ENCODE peak calls at places on chromosomes 4 and X, in seven cellular contexts. One of them, this sample, is unnamed.

GRCh38 chrX:17560385-17560784 is 176.9 kb upstream of the SCML1 start:
- ATAC-seq in HCT116: peak
- ATAC-seq in Panc1: no peak
- ATAC-seq in HepG2: no peak
- ATAC-seq in GM23338: no peak
- ATAC-seq in upper lobe of left lung: no peak
- ATAC-seq in K562: no peak
- ATAC-seq in this sample: no peak

GRCh38 chr4:26326791-26327190 is 6.0 kb downstream of the RBPJ start:
- ATAC-seq in HCT116: peak
- ATAC-seq in Panc1: no peak
- ATAC-seq in HepG2: no peak
- ATAC-seq in GM23338: no peak
- ATAC-seq in upper lobe of left lung: no peak
- ATAC-seq in K562: no peak
- ATAC-seq in this sample: no peak

GRCh38 chrX:53317365-53318069 is 36.1 kb upstream of the IQSEC2 start:
- ATAC-seq in HCT116: peak
- ATAC-seq in Panc1: peak
- ATAC-seq in HepG2: peak
- ATAC-seq in GM23338: peak
- ATAC-seq in upper lobe of left lung: peak
- ATAC-seq in K562: peak
- ATAC-seq in this sample: peak

GRCh38 chrX:124231454-124231853 is 101.0 kb upstream of the TEX13D start:
- ATAC-seq in HCT116: no peak
- ATAC-seq in Panc1: no peak
- ATAC-seq in HepG2: no peak
- ATAC-seq in GM23338: peak
- ATAC-seq in upper lobe of left lung: no peak
- ATAC-seq in K562: no peak
- ATAC-seq in this sample: no peak

GRCh38 chr4:186068581-186069402 is at the start of gene TLR3:
- ATAC-seq in HCT116: peak
- ATAC-seq in Panc1: peak
- ATAC-seq in HepG2: peak
- ATAC-seq in GM23338: peak
- ATAC-seq in upper lobe of left lung: peak
- ATAC-seq in K562: no peak
- ATAC-seq in this sample: peak

GRCh38 chr4:70793626-70794025 is 46.1 kb downstream of the GRSF1 start:
- ATAC-seq in HCT116: no peak
- ATAC-seq in Panc1: no peak
- ATAC-seq in HepG2: no peak
- ATAC-seq in GM23338: no peak
- ATAC-seq in upper lobe of left lung: no peak
- ATAC-seq in K562: no peak
- ATAC-seq in this sample: no peak

GRCh38 chrX:24676403-24677024 is 17.2 kb upstream of the POLA1 start:
- ATAC-seq in HCT116: peak
- ATAC-seq in Panc1: no peak
- ATAC-seq in HepG2: peak
- ATAC-seq in GM23338: peak
- ATAC-seq in upper lobe of left lung: no peak
- ATAC-seq in K562: peak
- ATAC-seq in this sample: peak

GRCh38 chr4:109914356-109914755 is 1.7 kb downstream of the EGF start:
- ATAC-seq in HCT116: no peak
- ATAC-seq in Panc1: no peak
- ATAC-seq in HepG2: no peak
- ATAC-seq in GM23338: no peak
- ATAC-seq in upper lobe of left lung: no peak
- ATAC-seq in K562: no peak
- ATAC-seq in this sample: no peak

GRCh38 chrX:106246511-106246910 is 78.4 kb downstream of the PWWP3B start:
- ATAC-seq in HCT116: no peak
- ATAC-seq in Panc1: no peak
- ATAC-seq in HepG2: no peak
- ATAC-seq in GM23338: no peak
- ATAC-seq in upper lobe of left lung: no peak
- ATAC-seq in K562: no peak
- ATAC-seq in this sample: no peak

GRCh38 chr4:42280327-42281095 is 116.8 kb upstream of the SHISA3 start:
- ATAC-seq in HCT116: peak
- ATAC-seq in Panc1: no peak
- ATAC-seq in HepG2: peak
- ATAC-seq in GM23338: peak
- ATAC-seq in upper lobe of left lung: no peak
- ATAC-seq in K562: peak
- ATAC-seq in this sample: no peak

GRCh38 chrX:100731441-100732281 is at the start of gene SYTL4:
- ATAC-seq in HCT116: peak
- ATAC-seq in Panc1: peak
- ATAC-seq in HepG2: peak
- ATAC-seq in GM23338: peak
- ATAC-seq in upper lobe of left lung: peak
- ATAC-seq in K562: peak
- ATAC-seq in this sample: peak

GRCh38 chr4:67871867-67872266 is 11.9 kb downstream of the TMPRSS11D start:
- ATAC-seq in HCT116: peak
- ATAC-seq in Panc1: peak
- ATAC-seq in HepG2: peak
- ATAC-seq in GM23338: peak
- ATAC-seq in upper lobe of left lung: peak
- ATAC-seq in K562: peak
- ATAC-seq in this sample: no peak

GRCh38 chr4:137703225-137703624 is 170.9 kb upstream of the PCDH18 start:
- ATAC-seq in HCT116: no peak
- ATAC-seq in Panc1: no peak
- ATAC-seq in HepG2: no peak
- ATAC-seq in GM23338: no peak
- ATAC-seq in upper lobe of left lung: no peak
- ATAC-seq in K562: no peak
- ATAC-seq in this sample: no peak

GRCh38 chr4:1266881-1267763 is 18.2 kb upstream of the CTBP1 start:
- ATAC-seq in HCT116: no peak
- ATAC-seq in Panc1: no peak
- ATAC-seq in HepG2: no peak
- ATAC-seq in GM23338: no peak
- ATAC-seq in upper lobe of left lung: no peak
- ATAC-seq in K562: no peak
- ATAC-seq in this sample: no peak

GRCh38 chr4:16914208-16914607 is 15.8 kb upstream of the LDB2 start:
- ATAC-seq in HCT116: no peak
- ATAC-seq in Panc1: no peak
- ATAC-seq in HepG2: no peak
- ATAC-seq in GM23338: peak
- ATAC-seq in upper lobe of left lung: no peak
- ATAC-seq in K562: no peak
- ATAC-seq in this sample: no peak

GRCh38 chr4:22607382-22607781 is 85.4 kb upstream of the GBA3 start:
- ATAC-seq in HCT116: peak
- ATAC-seq in Panc1: peak
- ATAC-seq in HepG2: peak
- ATAC-seq in GM23338: peak
- ATAC-seq in upper lobe of left lung: peak
- ATAC-seq in K562: no peak
- ATAC-seq in this sample: peak

GRCh38 chrX:17801431-17801830 is 59.7 kb downstream of the RAI2 start:
- ATAC-seq in HCT116: no peak
- ATAC-seq in Panc1: no peak
- ATAC-seq in HepG2: no peak
- ATAC-seq in GM23338: no peak
- ATAC-seq in upper lobe of left lung: no peak
- ATAC-seq in K562: no peak
- ATAC-seq in this sample: no peak

DNA sequence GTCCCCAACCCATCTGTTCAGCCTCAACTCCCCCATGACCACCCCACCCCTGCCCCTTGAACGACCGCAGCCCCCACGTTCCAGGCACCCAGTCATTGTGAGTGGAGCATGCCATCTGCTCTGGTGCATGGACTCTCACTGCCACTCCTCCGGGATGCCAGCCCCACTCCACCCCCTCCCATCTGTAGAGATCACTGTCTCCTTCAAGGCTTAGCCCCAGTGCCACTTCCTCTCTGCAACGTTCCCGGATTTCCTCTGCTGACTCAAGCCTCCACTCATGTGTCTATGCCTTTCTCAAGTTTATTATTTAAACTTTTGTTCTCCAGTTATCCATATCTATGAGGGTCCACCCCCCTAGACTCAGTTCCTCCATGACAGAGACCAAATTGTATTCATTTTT is 54.0 kb downstream of the MAML3 start:
- ATAC-seq in HCT116: no peak
- ATAC-seq in Panc1: no peak
- ATAC-seq in HepG2: no peak
- ATAC-seq in GM23338: no peak
- ATAC-seq in upper lobe of left lung: peak
- ATAC-seq in K562: no peak
- ATAC-seq in this sample: no peak
- TF ChIP-seq POLR2AphosphoS5 in HCT116: no peak
- TF ChIP-seq POLR2AphosphoS5 in Panc1: no peak
- TF ChIP-seq POLR2AphosphoS5 in HepG2: no peak
- TF ChIP-seq POLR2AphosphoS5 in GM23338: no peak
- TF ChIP-seq POLR2AphosphoS5 in upper lobe of left lung: peak
- TF ChIP-seq POLR2AphosphoS5 in K562: no peak
- TF ChIP-seq POLR2AphosphoS5 in this sample: no peak

DNA sequence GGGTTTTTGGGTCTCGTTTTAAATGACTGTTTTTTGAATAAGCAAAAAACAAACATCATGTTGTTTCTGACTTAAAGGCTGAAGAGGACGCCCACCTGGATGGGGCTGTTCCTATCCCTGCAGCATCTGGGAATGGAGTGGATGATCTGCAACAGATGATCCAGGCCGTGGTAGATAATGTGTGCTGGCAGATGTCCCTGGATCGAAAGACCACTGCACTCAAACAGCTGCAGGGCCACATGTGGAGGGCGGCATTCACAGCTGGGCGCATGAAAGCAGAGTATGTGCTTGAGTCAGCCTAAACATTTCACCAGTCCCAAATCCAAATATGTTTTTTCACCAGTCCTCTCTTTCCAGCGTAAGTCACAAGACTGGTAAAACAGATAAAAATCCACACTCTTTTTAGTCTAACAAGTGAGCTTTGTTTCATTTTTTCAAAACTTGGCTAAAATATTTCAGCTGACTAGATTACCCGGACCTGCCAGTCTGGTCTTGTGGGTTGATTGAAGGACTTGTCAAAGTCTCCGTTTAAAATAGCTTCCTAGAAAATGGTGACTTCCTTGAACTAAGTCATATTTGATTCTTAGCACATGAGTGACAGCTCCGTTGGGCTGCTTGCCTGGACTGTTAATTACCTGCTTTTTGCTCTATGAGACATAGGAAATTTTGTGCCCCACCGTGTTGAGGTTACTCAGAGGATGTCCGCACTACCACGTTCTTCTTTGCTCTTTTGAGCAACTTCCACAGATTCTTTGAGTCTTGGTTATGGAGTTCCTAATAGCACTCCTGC is 20.8 kb downstream of the ENOPH1 start:
- ATAC-seq in HCT116: no peak
- ATAC-seq in Panc1: no peak
- ATAC-seq in HepG2: no peak
- ATAC-seq in GM23338: no peak
- ATAC-seq in upper lobe of left lung: no peak
- ATAC-seq in K562: no peak
- ATAC-seq in this sample: no peak
- H3K4me3 ChIP-seq in HCT116: no peak
- H3K4me3 ChIP-seq in Panc1: no peak
- H3K4me3 ChIP-seq in HepG2: no peak
- H3K4me3 ChIP-seq in GM23338: no peak
- H3K4me3 ChIP-seq in upper lobe of left lung: no peak
- H3K4me3 ChIP-seq in K562: no peak
- H3K4me3 ChIP-seq in this sample: no peak

DNA sequence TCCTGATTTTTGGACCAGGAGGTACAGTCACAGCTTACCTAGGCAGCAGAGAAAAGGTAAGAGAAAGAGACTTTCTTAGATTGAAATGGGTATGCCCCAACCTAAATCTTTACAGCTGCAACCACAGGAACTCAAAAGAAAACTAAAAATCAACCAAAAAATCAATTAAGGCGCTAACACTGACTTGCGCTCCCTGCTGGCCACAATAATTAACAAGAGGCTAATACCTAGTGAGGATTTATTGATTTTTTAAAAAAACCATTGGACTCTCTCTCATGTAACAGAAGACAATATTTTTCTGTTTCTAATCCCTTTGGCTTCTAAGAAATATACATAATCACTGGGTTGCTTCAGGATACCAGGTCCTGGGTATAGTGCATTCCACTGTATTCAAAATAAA is 153.9 kb upstream of the TENM3 start:
- ATAC-seq in HCT116: no peak
- ATAC-seq in Panc1: no peak
- ATAC-seq in HepG2: peak
- ATAC-seq in GM23338: peak
- ATAC-seq in upper lobe of left lung: no peak
- ATAC-seq in K562: peak
- ATAC-seq in this sample: no peak
- TF ChIP-seq CTCF in HCT116: peak
- TF ChIP-seq CTCF in Panc1: peak
- TF ChIP-seq CTCF in HepG2: peak
- TF ChIP-seq CTCF in GM23338: peak
- TF ChIP-seq CTCF in upper lobe of left lung: no peak
- TF ChIP-seq CTCF in K562: peak
- TF ChIP-seq CTCF in this sample: no peak

GRCh38 chrX:41350150-41350975 is 16.4 kb downstream of the DDX3X start:
- ATAC-seq in HCT116: peak
- ATAC-seq in Panc1: peak
- ATAC-seq in HepG2: peak
- ATAC-seq in GM23338: peak
- ATAC-seq in upper lobe of left lung: no peak
- ATAC-seq in K562: peak
- ATAC-seq in this sample: peak
- TF ChIP-seq POLR2AphosphoS5 in HCT116: no peak
- TF ChIP-seq POLR2AphosphoS5 in Panc1: no peak
- TF ChIP-seq POLR2AphosphoS5 in HepG2: peak
- TF ChIP-seq POLR2AphosphoS5 in GM23338: no peak
- TF ChIP-seq POLR2AphosphoS5 in upper lobe of left lung: no peak
- TF ChIP-seq POLR2AphosphoS5 in K562: peak
- TF ChIP-seq POLR2AphosphoS5 in this sample: no peak

This sample was measured in gastroesophageal sphincter.